ENCODE peak calls at places on chromosomes 12 and 14, in four cellular contexts. L is body of pancreas; I is lung microvascular endothelial cell; J is effector CD4-positive, alpha-beta T cell. Y is an unnamed sample.

GRCh38 chr14:99548285-99548684 is 55.7 kb downstream of the CCDC85C start:
- DNase-seq in L (no peak), I (no peak), J (no peak), Y (no peak)

GRCh38 chr12:55932546-55932919 is 1.6 kb downstream of the DGKA start:
- DNase-seq in J (no peak), I (peak), L (no peak), Y (no peak)

GRCh38 chr12:128381537-128381936 is 114.6 kb downstream of the TMEM132C start:
- DNase-seq in I (no peak), J (no peak), L (no peak), Y (no peak)

GRCh38 chr14:99535448-99535847 is 54.2 kb downstream of the CCNK start:
- DNase-seq in J (no peak), I (no peak), L (no peak), Y (no peak)

GRCh38 chr12:93850476-93850875 is 173.3 kb downstream of the CRADD start:
- DNase-seq in J (no peak), L (no peak), I (no peak), Y (no peak)

GRCh38 chr14:49173765-49174373 is 412.3 kb downstream of the RPS29 start:
- DNase-seq in I (peak), L (peak), J (no peak), Y (peak)

GRCh38 chr12:57836442-57837375 is 9.8 kb downstream of the CTDSP2 start:
- DNase-seq in J (no peak), I (peak), L (peak), Y (peak)

GRCh38 chr12:126617312-126617711 is 1552.1 kb downstream of the AACS start:
- DNase-seq in L (no peak), J (no peak), I (peak), Y (peak)

GRCh38 chr14:33871394-33871793 is 79.5 kb downstream of the EGLN3 start:
- DNase-seq in L (no peak), J (no peak), I (no peak), Y (no peak)

GRCh38 chr12:62799126-62799736 is 135.7 kb downstream of the PPM1H start:
- DNase-seq in L (peak), J (peak), I (peak), Y (peak)

GRCh38 chr14:65879218-65880009 is 466.9 kb downstream of the FUT8 start:
- DNase-seq in I (no peak), J (no peak), L (no peak), Y (no peak)

GRCh38 chr14:34619399-34619920 is 10.5 kb downstream of the SNX6 start:
- DNase-seq in J (no peak), I (no peak), L (no peak), Y (no peak)

GRCh38 chr14:28577187-28577586 is 189.4 kb upstream of the FOXG1 start:
- DNase-seq in L (no peak), I (no peak), J (no peak), Y (peak)

GRCh38 chr12:103729499-103729898 is 111.5 kb downstream of the NT5DC3 start:
- DNase-seq in I (no peak), J (no peak), L (no peak), Y (no peak)

GRCh38 chr12:2126676-2127406 is 74.1 kb downstream of the CACNA1C start:
- DNase-seq in I (no peak), J (no peak), L (no peak), Y (no peak)

GRCh38 chr12:66074561-66074960 is 56.0 kb downstream of the LLPH start:
- DNase-seq in I (no peak), J (no peak), L (no peak), Y (no peak)

GRCh38 chr12:56724660-56724988 is 475 bp downstream of the NACA start:
- DNase-seq in I (no peak), L (no peak), J (no peak), Y (no peak)

GRCh38 chr14:44297437-44297836 is 209.6 kb downstream of the FSCB start:
- DNase-seq in L (no peak), J (no peak), I (no peak), Y (no peak)

GRCh38 chr14:69664865-69665526 is 53.6 kb downstream of the SUSD6 start:
- DNase-seq in I (no peak), L (peak), J (no peak), Y (no peak)

GRCh38 chr12:58169826-58170225 is 228.5 kb downstream of the ATP23 start:
- DNase-seq in I (no peak), L (no peak), J (no peak), Y (no peak)

GRCh38 chr14:75339059-75339458 is 60.4 kb downstream of the FOS start:
- DNase-seq in L (no peak), J (no peak), I (no peak), Y (no peak)

GRCh38 chr14:101383737-101384338 is 177.5 kb upstream of the DIO3 start:
- DNase-seq in I (no peak), L (no peak), J (no peak), Y (no peak)